ENCODE peak calls at places on chromosomes 3 and 15, in six cellular contexts. One of them, this sample, is unnamed.

GRCh38 chr3:45223889-45224730 is 2.0 kb downstream of the TMEM158 start:
- DNase-seq in GM06990: no peak
- DNase-seq in SHP77: no peak
- DNase-seq in nephron progenitor cell: no peak
- DNase-seq in CD4-positive, alpha-beta T cell: no peak
- DNase-seq in WERI-Rb-1: no peak
- DNase-seq in this sample: no peak

GRCh38 chr3:61637088-61638051 is 76.0 kb downstream of the PTPRG start:
- DNase-seq in GM06990: peak
- DNase-seq in SHP77: no peak
- DNase-seq in nephron progenitor cell: no peak
- DNase-seq in CD4-positive, alpha-beta T cell: no peak
- DNase-seq in WERI-Rb-1: no peak
- DNase-seq in this sample: no peak

GRCh38 chr3:194784341-194784740 is 98.7 kb downstream of the FAM43A start:
- DNase-seq in GM06990: no peak
- DNase-seq in SHP77: no peak
- DNase-seq in nephron progenitor cell: no peak
- DNase-seq in CD4-positive, alpha-beta T cell: no peak
- DNase-seq in WERI-Rb-1: no peak
- DNase-seq in this sample: no peak

GRCh38 chr3:182921665-182922355 is 58.5 kb downstream of the DCUN1D1 start:
- DNase-seq in GM06990: no peak
- DNase-seq in SHP77: no peak
- DNase-seq in nephron progenitor cell: no peak
- DNase-seq in CD4-positive, alpha-beta T cell: no peak
- DNase-seq in WERI-Rb-1: no peak
- DNase-seq in this sample: no peak

GRCh38 chr3:58049143-58049785 is 41.0 kb downstream of the FLNB start:
- DNase-seq in GM06990: no peak
- DNase-seq in SHP77: no peak
- DNase-seq in nephron progenitor cell: peak
- DNase-seq in CD4-positive, alpha-beta T cell: no peak
- DNase-seq in WERI-Rb-1: no peak
- DNase-seq in this sample: no peak

GRCh38 chr15:71701808-71702207 is 108.5 kb upstream of the NR2E3 start:
- DNase-seq in GM06990: no peak
- DNase-seq in SHP77: no peak
- DNase-seq in nephron progenitor cell: no peak
- DNase-seq in CD4-positive, alpha-beta T cell: no peak
- DNase-seq in WERI-Rb-1: no peak
- DNase-seq in this sample: no peak

GRCh38 chr3:170808041-170808440 is 62.0 kb downstream of the RPL22L1 start:
- DNase-seq in GM06990: no peak
- DNase-seq in SHP77: no peak
- DNase-seq in nephron progenitor cell: no peak
- DNase-seq in CD4-positive, alpha-beta T cell: no peak
- DNase-seq in WERI-Rb-1: no peak
- DNase-seq in this sample: no peak

GRCh38 chr3:111971533-111971932 is 7.3 kb upstream of the ABHD10 start:
- DNase-seq in GM06990: no peak
- DNase-seq in SHP77: peak
- DNase-seq in nephron progenitor cell: peak
- DNase-seq in CD4-positive, alpha-beta T cell: no peak
- DNase-seq in WERI-Rb-1: peak
- DNase-seq in this sample: no peak

GRCh38 chr3:107772016-107772415 is 249.3 kb downstream of the BBX start:
- DNase-seq in GM06990: no peak
- DNase-seq in SHP77: no peak
- DNase-seq in nephron progenitor cell: no peak
- DNase-seq in CD4-positive, alpha-beta T cell: no peak
- DNase-seq in WERI-Rb-1: no peak
- DNase-seq in this sample: no peak

GRCh38 chr3:182592747-182593146 is 200.6 kb upstream of the ATP11B start:
- DNase-seq in GM06990: no peak
- DNase-seq in SHP77: no peak
- DNase-seq in nephron progenitor cell: no peak
- DNase-seq in CD4-positive, alpha-beta T cell: no peak
- DNase-seq in WERI-Rb-1: no peak
- DNase-seq in this sample: peak

GRCh38 chr15:48021336-48022086 is 99.3 kb upstream of the SLC24A5 start:
- DNase-seq in GM06990: no peak
- DNase-seq in SHP77: peak
- DNase-seq in nephron progenitor cell: no peak
- DNase-seq in CD4-positive, alpha-beta T cell: no peak
- DNase-seq in WERI-Rb-1: no peak
- DNase-seq in this sample: peak